ENCODE peak calls at places on chromosome 3, in six cellular contexts. K, W, C, N, U and Q are unnamed samples.

GRCh38 chr3:194675081-194675640 is 3.2 kb upstream of the LSG1 start:
- DNase-seq in K (no peak), W (no peak), C (peak), N (peak), U (no peak), Q (no peak)

GRCh38 chr3:193544289-193544688 is 10.4 kb downstream of the ATP13A4 start:
- DNase-seq in K (no peak), W (no peak), C (peak), N (no peak), U (no peak), Q (no peak)

GRCh38 chr3:58952128-58952917 is 97.5 kb downstream of the CFAP20DC start:
- DNase-seq in K (no peak), W (no peak), C (no peak), N (peak), U (no peak), Q (no peak)

GRCh38 chr3:159837725-159838124 is 150.9 kb upstream of the IL12A start:
- DNase-seq in K (no peak), W (no peak), C (peak), N (no peak), U (no peak), Q (no peak)

GRCh38 chr3:46344476-46344875 is 9.4 kb upstream of the CCR2 start:
- DNase-seq in K (no peak), W (no peak), C (no peak), N (no peak), U (no peak), Q (no peak)

GRCh38 chr3:45134758-45135521 is 11.2 kb downstream of the CDCP1 start:
- DNase-seq in K (no peak), W (no peak), C (no peak), N (no peak), U (no peak), Q (no peak)

GRCh38 chr3:4741404-4742307 is 237.6 kb upstream of the BHLHE40 start:
- DNase-seq in K (peak), W (no peak), C (peak), N (no peak), U (peak), Q (no peak)

GRCh38 chr3:107450254-107450653 is 72.5 kb upstream of the BBX start:
- DNase-seq in K (no peak), W (no peak), C (peak), N (no peak), U (no peak), Q (no peak)

GRCh38 chr3:78801923-78802587 is 965.7 kb downstream of the ROBO1 start:
- DNase-seq in K (no peak), W (no peak), C (peak), N (peak), U (no peak), Q (no peak)

GRCh38 chr3:128488995-128489859 is 3.8 kb downstream of the GATA2 start:
- DNase-seq in K (peak), W (peak), C (peak), N (no peak), U (no peak), Q (no peak)

GRCh38 chr3:123335007-123335670 is 113.8 kb downstream of the ADCY5 start:
- DNase-seq in K (no peak), W (no peak), C (no peak), N (peak), U (no peak), Q (no peak)

GRCh38 chr3:14455571-14456317 is 53.3 kb downstream of the SLC6A6 start:
- DNase-seq in K (peak), W (no peak), C (no peak), N (no peak), U (no peak), Q (no peak)

GRCh38 chr3:66401578-66402382 is 99.0 kb downstream of the LRIG1 start:
- DNase-seq in K (no peak), W (no peak), C (no peak), N (no peak), U (no peak), Q (no peak)

GRCh38 chr3:139062915-139063314 is 18.2 kb upstream of the PRR23C start:
- DNase-seq in K (no peak), W (no peak), C (no peak), N (no peak), U (no peak), Q (no peak)

GRCh38 chr3:15812183-15812582 is 14.4 kb upstream of the ANKRD28 start:
- DNase-seq in K (no peak), W (no peak), C (peak), N (peak), U (no peak), Q (no peak)

GRCh38 chr3:48270306-48270705 is 29.4 kb downstream of the ZNF589 start:
- DNase-seq in K (no peak), W (no peak), C (no peak), N (no peak), U (no peak), Q (no peak)